ENCODE peak calls at places on chromosome 14, in six cellular contexts. R is WTC11; B is NCI-H1048; U is RWPE1; X is iris pigment epithelial cell; P is effector memory CD8-positive, alpha-beta T cell. E is an unnamed sample.

GRCh38 chr14:78933948-78934524 is 763.9 kb downstream of the NRXN3 start:
- DNase-seq in R (no peak), B (no peak), U (peak; percentile 38), X (peak; percentile 42), P (no peak), E (no peak)

GRCh38 chr14:73771848-73772705 is 57.9 kb upstream of the PNMA1 start:
- DNase-seq in R (peak; percentile 63), B (no peak), U (peak; percentile 71), X (peak; percentile 78), P (peak; percentile 63), E (no peak)

GRCh38 chr14:77260631-77261030 is 10.4 kb downstream of the NGB start:
- DNase-seq in R (no peak), B (no peak), U (no peak), X (no peak), P (no peak), E (no peak)

GRCh38 chr14:100294963-100295330 is 11.3 kb downstream of the SLC25A29 start:
- DNase-seq in R (no peak), B (no peak), U (no peak), X (no peak), P (no peak), E (no peak)

GRCh38 chr14:54807428-54807827 is 95.2 kb downstream of the GCH1 start:
- DNase-seq in R (no peak), B (no peak), U (no peak), X (no peak), P (no peak), E (no peak)

GRCh38 chr14:54652890-54653201 is 85.9 kb downstream of the SAMD4A start:
- DNase-seq in R (no peak), B (no peak), U (no peak), X (peak; percentile 44), P (no peak), E (no peak)

GRCh38 chr14:88952901-88953300 is 128.4 kb downstream of the TTC8 start:
- DNase-seq in R (no peak), B (no peak), U (no peak), X (no peak), P (no peak), E (no peak)

GRCh38 chr14:71996615-71997014 is 64.4 kb downstream of the RGS6 start:
- DNase-seq in R (no peak), B (no peak), U (no peak), X (no peak), P (no peak), E (no peak)

GRCh38 chr14:22839159-22839779 is 2.9 kb downstream of the MMP14 start:
- DNase-seq in R (no peak), B (no peak), U (peak; percentile 85), X (peak; percentile 75), P (no peak), E (no peak)

GRCh38 chr14:52015411-52016030 is 26.2 kb downstream of the RTRAF start:
- DNase-seq in R (peak; percentile 55), B (no peak), U (no peak), X (peak; percentile 45), P (no peak), E (no peak)

GRCh38 chr14:75389679-75390078 is 38.1 kb upstream of the JDP2 start:
- DNase-seq in R (no peak), B (no peak), U (no peak), X (peak; percentile 45), P (no peak), E (no peak)

GRCh38 chr14:97878206-97878605 is 1081.0 kb downstream of the VRK1 start:
- DNase-seq in R (no peak), B (no peak), U (no peak), X (no peak), P (no peak), E (no peak)

GRCh38 chr14:69612014-69612758 is 790 bp downstream of the SUSD6 start:
- DNase-seq in R (peak; percentile 35), B (no peak), U (peak; percentile 13), X (peak; percentile 32), P (peak; percentile 38), E (no peak)

GRCh38 chr14:54483848-54484247 is 4.9 kb downstream of the GMFB start:
- DNase-seq in R (no peak), B (no peak), U (no peak), X (no peak), P (no peak), E (no peak)

GRCh38 chr14:92903359-92903758 is 19.6 kb upstream of the CHGA start:
- DNase-seq in R (no peak), B (no peak), U (no peak), X (no peak), P (no peak), E (no peak)

GRCh38 chr14:93163570-93163969 is 21.1 kb downstream of the MOAP1 start:
- DNase-seq in R (no peak), B (no peak), U (no peak), X (no peak), P (no peak), E (no peak)

GRCh38 chr14:32358781-32359180 is 29.7 kb downstream of the AKAP6 start:
- DNase-seq in R (peak; percentile 15), B (no peak), U (no peak), X (no peak), P (no peak), E (no peak)

GRCh38 chr14:36619853-36620252 is 37.4 kb upstream of the NKX2-8 start:
- DNase-seq in R (no peak), B (no peak), U (no peak), X (no peak), P (no peak), E (no peak)

GRCh38 chr14:35386673-35387125 is 17.9 kb downstream of the NFKBIA start:
- DNase-seq in R (no peak), B (peak; percentile 82), U (no peak), X (peak; percentile 61), P (no peak), E (no peak)

GRCh38 chr14:95300697-95301526 is 18.8 kb downstream of the CLMN start:
- DNase-seq in R (no peak), B (no peak), U (no peak), X (no peak), P (no peak), E (no peak)

GRCh38 chr14:105317546-105317945 is 3.0 kb downstream of the PACS2 start:
- DNase-seq in R (no peak), B (no peak), U (no peak), X (peak; percentile 31), P (no peak), E (no peak)

E was measured in progenitor cell of endocrine pancreas.